ENCODE peak calls at places on chromosome X, in eight cellular contexts. T, O, L, W, I, J, X and Y are unnamed samples.

GRCh38 chrX:103275947-103276567 is 493 bp downstream of the TCEAL5 start:
- DNase-seq in T (no peak), O (no peak), L (no peak), W (no peak), I (no peak), J (no peak), X (no peak), Y (no peak)

GRCh38 chrX:70262952-70263567 is 3.1 kb upstream of the P2RY4 start:
- DNase-seq in T (no peak), O (no peak), L (peak; percentile 63), W (no peak), I (no peak), J (peak; percentile 58), X (no peak), Y (no peak)

GRCh38 chrX:2500091-2500680 is 590 bp downstream of the DHRSX start:
- DNase-seq in T (peak; percentile 15), O (no peak), L (peak; percentile 79), W (peak; percentile 27), I (peak; percentile 4), J (no peak), X (peak; percentile 65), Y (no peak)

GRCh38 chrX:153494541-153495361 is at the start of gene BGN:
- DNase-seq in T (no peak), O (no peak), L (no peak), W (no peak), I (no peak), J (no peak), X (peak; percentile 75), Y (no peak)

GRCh38 chrX:47235691-47236103 is 2.9 kb downstream of the USP11 start:
- DNase-seq in T (no peak), O (no peak), L (no peak), W (no peak), I (no peak), J (no peak), X (no peak), Y (no peak)

GRCh38 chrX:52082578-52082977 is 13.6 kb upstream of the MAGED4B start:
- DNase-seq in T (no peak), O (no peak), L (no peak), W (no peak), I (no peak), J (peak; percentile 22), X (no peak), Y (no peak)

GRCh38 chrX:13180807-13181206 is 136.4 kb upstream of the FAM9C start:
- DNase-seq in T (peak; percentile 43), O (no peak), L (no peak), W (no peak), I (no peak), J (no peak), X (no peak), Y (peak; percentile 37)

GRCh38 chrX:25015486-25016360 is at the start of gene ARX:
- DNase-seq in T (no peak), O (no peak), L (peak; percentile 70), W (no peak), I (no peak), J (peak; percentile 31), X (no peak), Y (no peak)

GRCh38 chrX:124232523-124233201 is 99.8 kb upstream of the TEX13D start:
- DNase-seq in T (no peak), O (no peak), L (no peak), W (no peak), I (no peak), J (no peak), X (no peak), Y (no peak)

GRCh38 chrX:69501433-69501832 is 2.7 kb upstream of the NALF2 start:
- DNase-seq in T (no peak), O (no peak), L (no peak), W (no peak), I (no peak), J (no peak), X (no peak), Y (no peak)

GRCh38 chrX:107628662-107629532 is 587 bp downstream of the PRPS1 start:
- DNase-seq in T (no peak), O (peak; percentile 5), L (peak; percentile 59), W (peak; percentile 18), I (peak; percentile 21), J (peak; percentile 63), X (no peak), Y (peak; percentile 13)

GRCh38 chrX:37454537-37455285 is 105.5 kb downstream of the PRRG1 start:
- DNase-seq in T (no peak), O (no peak), L (no peak), W (no peak), I (no peak), J (no peak), X (no peak), Y (no peak)

GRCh38 chrX:145735036-145735435 is 82.6 kb upstream of the SLITRK2 start:
- DNase-seq in T (no peak), O (no peak), L (no peak), W (no peak), I (no peak), J (no peak), X (no peak), Y (no peak)

GRCh38 chrX:107710617-107711391 is 64.8 kb downstream of the TSC22D3 start:
- DNase-seq in T (peak; percentile 90), O (no peak), L (no peak), W (no peak), I (peak; percentile 39), J (peak; percentile 89), X (no peak), Y (peak; percentile 97)

GRCh38 chrX:10048076-10048475 is 80.9 kb downstream of the CLDN34 start:
- DNase-seq in T (no peak), O (no peak), L (no peak), W (no peak), I (no peak), J (no peak), X (peak; percentile 38), Y (no peak)

GRCh38 chrX:3550160-3550765 is 163.2 kb downstream of the PRKX start:
- DNase-seq in T (no peak), O (no peak), L (no peak), W (no peak), I (no peak), J (peak; percentile 44), X (no peak), Y (peak; percentile 79)

GRCh38 chrX:116317409-116317808 is 119.0 kb upstream of the SLC6A14 start:
- DNase-seq in T (peak; percentile 49), O (no peak), L (peak; percentile 63), W (no peak), I (no peak), J (peak; percentile 41), X (no peak), Y (no peak)

GRCh38 chrX:68261060-68261672 is 172.1 kb downstream of the OPHN1 start:
- DNase-seq in T (no peak), O (no peak), L (no peak), W (no peak), I (no peak), J (peak; percentile 63), X (peak; percentile 59), Y (peak; percentile 49)

GRCh38 chrX:65647801-65648200 is 19.7 kb upstream of the MSN start:
- DNase-seq in T (no peak), O (no peak), L (no peak), W (no peak), I (no peak), J (no peak), X (no peak), Y (no peak)

GRCh38 chrX:32041181-32041580 is 969.3 kb upstream of the FTHL17 start:
- DNase-seq in T (no peak), O (no peak), L (no peak), W (no peak), I (no peak), J (no peak), X (no peak), Y (no peak)